ENCODE peak calls at places on chromosome 6, in six cellular contexts. One of them, this sample, is unnamed.

GRCh38 chr6:155186052-155186658 is 77.7 kb upstream of the CLDN20 start:
- DNase-seq in tibial artery: no peak
- DNase-seq in IMR-90: peak; percentile 23
- DNase-seq in mesendoderm: peak; percentile 26
- DNase-seq in neural progenitor cell: no peak
- DNase-seq in HCT116: no peak
- DNase-seq in this sample: no peak

GRCh38 chr6:158619922-158620801 is 24.4 kb downstream of the DYNLT1 start:
- DNase-seq in tibial artery: no peak
- DNase-seq in HCT116: no peak
- DNase-seq in neural progenitor cell: no peak
- DNase-seq in mesendoderm: no peak
- DNase-seq in IMR-90: no peak
- DNase-seq in this sample: no peak

GRCh38 chr6:6599468-6599873 is 11.0 kb downstream of the LY86 start:
- DNase-seq in tibial artery: peak; percentile 63
- DNase-seq in IMR-90: no peak
- DNase-seq in neural progenitor cell: no peak
- DNase-seq in HCT116: no peak
- DNase-seq in mesendoderm: no peak
- DNase-seq in this sample: no peak

GRCh38 chr6:43096451-43097097 is 20.5 kb downstream of the PTK7 start:
- DNase-seq in mesendoderm: peak; percentile 79
- DNase-seq in IMR-90: peak; percentile 81
- DNase-seq in HCT116: no peak
- DNase-seq in neural progenitor cell: peak; percentile 72
- DNase-seq in tibial artery: no peak
- DNase-seq in this sample: peak; percentile 65

GRCh38 chr6:1569377-1569776 is 40.3 kb upstream of the FOXC1 start:
- DNase-seq in neural progenitor cell: no peak
- DNase-seq in IMR-90: no peak
- DNase-seq in HCT116: no peak
- DNase-seq in tibial artery: no peak
- DNase-seq in mesendoderm: no peak
- DNase-seq in this sample: no peak

GRCh38 chr6:45426251-45426650 is 48.5 kb upstream of the SUPT3H start:
- DNase-seq in mesendoderm: no peak
- DNase-seq in tibial artery: no peak
- DNase-seq in neural progenitor cell: no peak
- DNase-seq in IMR-90: no peak
- DNase-seq in HCT116: no peak
- DNase-seq in this sample: no peak

GRCh38 chr6:37171141-37171969 is 1.4 kb downstream of the PIM1 start:
- DNase-seq in tibial artery: peak; percentile 55
- DNase-seq in HCT116: no peak
- DNase-seq in neural progenitor cell: peak; percentile 64
- DNase-seq in IMR-90: peak; percentile 51
- DNase-seq in mesendoderm: peak; percentile 42
- DNase-seq in this sample: peak; percentile 14

GRCh38 chr6:33151050-33151449 is 41.2 kb downstream of the COL11A2 start:
- DNase-seq in mesendoderm: no peak
- DNase-seq in neural progenitor cell: no peak
- DNase-seq in IMR-90: no peak
- DNase-seq in HCT116: no peak
- DNase-seq in tibial artery: no peak
- DNase-seq in this sample: no peak

GRCh38 chr6:33278810-33279209 is 1.9 kb downstream of the B3GALT4 start:
- DNase-seq in tibial artery: no peak
- DNase-seq in HCT116: no peak
- DNase-seq in IMR-90: no peak
- DNase-seq in neural progenitor cell: no peak
- DNase-seq in mesendoderm: no peak
- DNase-seq in this sample: no peak

GRCh38 chr6:134123666-134124208 is 71.3 kb upstream of the SLC2A12 start:
- DNase-seq in IMR-90: peak; percentile 72
- DNase-seq in tibial artery: no peak
- DNase-seq in HCT116: peak; percentile 94
- DNase-seq in mesendoderm: peak; percentile 90
- DNase-seq in neural progenitor cell: peak; percentile 72
- DNase-seq in this sample: peak; percentile 60

GRCh38 chr6:72824833-72825232 is 203.0 kb downstream of the KCNQ5 start:
- DNase-seq in neural progenitor cell: no peak
- DNase-seq in tibial artery: no peak
- DNase-seq in mesendoderm: no peak
- DNase-seq in IMR-90: no peak
- DNase-seq in HCT116: no peak
- DNase-seq in this sample: no peak

GRCh38 chr6:118581489-118581959 is 33.4 kb downstream of the PLN start:
- DNase-seq in HCT116: no peak
- DNase-seq in mesendoderm: peak; percentile 45
- DNase-seq in IMR-90: peak; percentile 80
- DNase-seq in neural progenitor cell: no peak
- DNase-seq in tibial artery: peak; percentile 29
- DNase-seq in this sample: no peak

GRCh38 chr6:131175559-131175958 is 40.3 kb downstream of the AKAP7 start:
- DNase-seq in mesendoderm: no peak
- DNase-seq in tibial artery: no peak
- DNase-seq in IMR-90: no peak
- DNase-seq in neural progenitor cell: no peak
- DNase-seq in HCT116: no peak
- DNase-seq in this sample: no peak

GRCh38 chr6:48151142-48151541 is 40.1 kb upstream of the PTCHD4 start:
- DNase-seq in tibial artery: no peak
- DNase-seq in neural progenitor cell: no peak
- DNase-seq in mesendoderm: no peak
- DNase-seq in IMR-90: no peak
- DNase-seq in HCT116: no peak
- DNase-seq in this sample: no peak

GRCh38 chr6:77447254-77447653 is 16.0 kb downstream of the HTR1B start:
- DNase-seq in IMR-90: peak; percentile 87
- DNase-seq in mesendoderm: no peak
- DNase-seq in HCT116: no peak
- DNase-seq in neural progenitor cell: no peak
- DNase-seq in tibial artery: no peak
- DNase-seq in this sample: no peak

GRCh38 chr6:22071655-22072054 is 225.2 kb downstream of the PRL start:
- DNase-seq in neural progenitor cell: peak; percentile 21
- DNase-seq in IMR-90: peak; percentile 66
- DNase-seq in mesendoderm: peak; percentile 58
- DNase-seq in tibial artery: peak; percentile 47
- DNase-seq in HCT116: no peak
- DNase-seq in this sample: no peak

GRCh38 chr6:7119272-7119801 is 11.6 kb downstream of the RREB1 start:
- DNase-seq in neural progenitor cell: no peak
- DNase-seq in IMR-90: no peak
- DNase-seq in HCT116: no peak
- DNase-seq in mesendoderm: peak; percentile 67
- DNase-seq in tibial artery: no peak
- DNase-seq in this sample: no peak

GRCh38 chr6:154485784-154486183 is 24.7 kb downstream of the CNKSR3 start:
- DNase-seq in mesendoderm: no peak
- DNase-seq in HCT116: no peak
- DNase-seq in IMR-90: no peak
- DNase-seq in neural progenitor cell: no peak
- DNase-seq in tibial artery: no peak
- DNase-seq in this sample: no peak

GRCh38 chr6:146598785-146599405 is at the start of gene ADGB:
- DNase-seq in tibial artery: peak; percentile 37
- DNase-seq in neural progenitor cell: peak; percentile 89
- DNase-seq in mesendoderm: peak; percentile 83
- DNase-seq in IMR-90: peak; percentile 35
- DNase-seq in HCT116: no peak
- DNase-seq in this sample: peak; percentile 77

GRCh38 chr6:80003841-80004198 is 629 bp upstream of the TTK start:
- DNase-seq in IMR-90: no peak
- DNase-seq in tibial artery: peak; percentile 21
- DNase-seq in HCT116: no peak
- DNase-seq in neural progenitor cell: no peak
- DNase-seq in mesendoderm: no peak
- DNase-seq in this sample: no peak

GRCh38 chr6:68638225-68638900 is 3.3 kb downstream of the ADGRB3 start:
- DNase-seq in neural progenitor cell: peak; percentile 43
- DNase-seq in IMR-90: peak; percentile 47
- DNase-seq in mesendoderm: no peak
- DNase-seq in HCT116: no peak
- DNase-seq in tibial artery: peak; percentile 34
- DNase-seq in this sample: peak; percentile 22

GRCh38 chr6:170132561-170132991 is 158.3 kb downstream of the DLL1 start:
- DNase-seq in HCT116: no peak
- DNase-seq in mesendoderm: no peak
- DNase-seq in IMR-90: no peak
- DNase-seq in tibial artery: peak; percentile 8
- DNase-seq in neural progenitor cell: no peak
- DNase-seq in this sample: peak; percentile 1

GRCh38 chr6:143361536-143362191 is 88.8 kb downstream of the ADAT2 start:
- DNase-seq in tibial artery: peak; percentile 24
- DNase-seq in neural progenitor cell: no peak
- DNase-seq in mesendoderm: no peak
- DNase-seq in IMR-90: no peak
- DNase-seq in HCT116: no peak
- DNase-seq in this sample: no peak

DNA sequence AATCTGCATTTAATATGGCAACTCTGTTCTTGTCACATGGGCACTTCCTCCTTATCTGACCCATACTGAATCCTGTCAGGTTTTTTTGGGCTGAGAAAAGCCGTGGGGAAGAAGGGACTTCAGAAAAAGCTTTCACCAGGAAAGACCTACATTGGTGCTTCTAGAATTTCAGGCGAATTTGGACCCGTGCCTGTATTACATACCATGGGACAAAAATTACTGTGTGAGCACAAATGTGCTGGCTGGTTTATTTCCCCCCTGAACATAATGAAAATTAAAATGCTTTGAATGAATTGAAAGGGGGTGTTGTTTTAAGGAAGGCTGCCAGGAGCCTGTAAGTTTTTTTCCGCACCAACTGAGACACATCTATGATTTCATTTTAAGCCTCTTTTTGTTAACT is 29.6 kb downstream of the CAP2 start:
- DNase-seq in mesendoderm: peak; percentile 30
- DNase-seq in tibial artery: no peak
- DNase-seq in neural progenitor cell: no peak
- DNase-seq in IMR-90: no peak
- DNase-seq in HCT116: no peak
- DNase-seq in this sample: no peak
- H3K4me1 ChIP-seq in mesendoderm: peaks cover 13% of the 10 kb centered on the region
- H3K4me1 ChIP-seq in tibial artery: peaks cover 11% of the 10 kb centered on the region
- H3K4me1 ChIP-seq in neural progenitor cell: peaks cover 12% of the 10 kb centered on the region
- H3K4me1 ChIP-seq in IMR-90: peaks cover 10% of the 10 kb centered on the region
- H3K4me1 ChIP-seq in HCT116: no peaks in the 10 kb centered on the region
- H3K4me1 ChIP-seq in this sample: no peaks in the 10 kb centered on the region

GRCh38 chr6:30690403-30691207 is at the start of gene NRM:
- DNase-seq in IMR-90: peak; percentile 87
- DNase-seq in neural progenitor cell: peak; percentile 94
- DNase-seq in tibial artery: peak; percentile 89
- DNase-seq in mesendoderm: peak; percentile 95
- DNase-seq in HCT116: no peak
- DNase-seq in this sample: peak; percentile 96
- H3K4me1 ChIP-seq in IMR-90: peaks cover 21% of the 10 kb centered on the region
- H3K4me1 ChIP-seq in neural progenitor cell: peaks cover 30% of the 10 kb centered on the region
- H3K4me1 ChIP-seq in tibial artery: peaks cover 54% of the 10 kb centered on the region
- H3K4me1 ChIP-seq in mesendoderm: peaks cover 10% of the 10 kb centered on the region
- H3K4me1 ChIP-seq in HCT116: peaks cover 45% of the 10 kb centered on the region
- H3K4me1 ChIP-seq in this sample: peaks cover 24% of the 10 kb centered on the region

GRCh38 chr6:46648869-46649488 is 3.6 kb downstream of the CYP39A1 start:
- DNase-seq in tibial artery: no peak
- DNase-seq in neural progenitor cell: no peak
- DNase-seq in HCT116: peak; percentile 56
- DNase-seq in IMR-90: no peak
- DNase-seq in mesendoderm: no peak
- DNase-seq in this sample: no peak

GRCh38 chr6:46651006-46651405 is 1.6 kb downstream of the CYP39A1 start:
- DNase-seq in mesendoderm: no peak
- DNase-seq in IMR-90: peak; percentile 2
- DNase-seq in tibial artery: no peak
- DNase-seq in neural progenitor cell: no peak
- DNase-seq in HCT116: no peak
- DNase-seq in this sample: no peak

GRCh38 chr6:46642928-46643751 is 9.5 kb downstream of the CYP39A1 start:
- DNase-seq in mesendoderm: no peak
- DNase-seq in tibial artery: no peak
- DNase-seq in IMR-90: no peak
- DNase-seq in neural progenitor cell: no peak
- DNase-seq in HCT116: no peak
- DNase-seq in this sample: no peak

DNA sequence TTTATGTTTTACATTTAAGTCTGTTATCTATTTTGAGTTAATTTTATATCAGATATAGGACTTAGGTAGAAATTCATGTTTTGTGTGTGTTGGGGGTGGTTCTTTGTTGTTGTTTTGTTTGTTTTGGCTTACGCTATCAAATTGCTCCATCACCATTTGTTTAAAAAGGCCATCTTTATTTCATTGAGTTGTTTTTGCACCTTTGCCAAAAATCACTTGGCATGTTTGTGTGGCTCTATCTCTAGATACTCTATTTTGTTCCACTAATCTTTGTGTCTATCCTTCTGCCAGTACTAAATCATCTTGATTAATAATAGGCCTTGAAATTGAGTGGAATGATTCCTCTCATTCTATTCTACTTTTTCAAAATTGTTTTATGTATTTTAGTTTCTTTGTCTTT is 7.4 kb downstream of the CYP39A1 start:
- DNase-seq in IMR-90: no peak
- DNase-seq in tibial artery: no peak
- DNase-seq in HCT116: no peak
- DNase-seq in mesendoderm: no peak
- DNase-seq in neural progenitor cell: no peak
- DNase-seq in this sample: no peak
- H3K4me1 ChIP-seq in IMR-90: no peaks in the 10 kb centered on the region
- H3K4me1 ChIP-seq in tibial artery: no peaks in the 10 kb centered on the region
- H3K4me1 ChIP-seq in HCT116: no peaks in the 10 kb centered on the region
- H3K4me1 ChIP-seq in mesendoderm: no peaks in the 10 kb centered on the region
- H3K4me1 ChIP-seq in neural progenitor cell: no peaks in the 10 kb centered on the region
- H3K4me1 ChIP-seq in this sample: no peaks in the 10 kb centered on the region

DNA sequence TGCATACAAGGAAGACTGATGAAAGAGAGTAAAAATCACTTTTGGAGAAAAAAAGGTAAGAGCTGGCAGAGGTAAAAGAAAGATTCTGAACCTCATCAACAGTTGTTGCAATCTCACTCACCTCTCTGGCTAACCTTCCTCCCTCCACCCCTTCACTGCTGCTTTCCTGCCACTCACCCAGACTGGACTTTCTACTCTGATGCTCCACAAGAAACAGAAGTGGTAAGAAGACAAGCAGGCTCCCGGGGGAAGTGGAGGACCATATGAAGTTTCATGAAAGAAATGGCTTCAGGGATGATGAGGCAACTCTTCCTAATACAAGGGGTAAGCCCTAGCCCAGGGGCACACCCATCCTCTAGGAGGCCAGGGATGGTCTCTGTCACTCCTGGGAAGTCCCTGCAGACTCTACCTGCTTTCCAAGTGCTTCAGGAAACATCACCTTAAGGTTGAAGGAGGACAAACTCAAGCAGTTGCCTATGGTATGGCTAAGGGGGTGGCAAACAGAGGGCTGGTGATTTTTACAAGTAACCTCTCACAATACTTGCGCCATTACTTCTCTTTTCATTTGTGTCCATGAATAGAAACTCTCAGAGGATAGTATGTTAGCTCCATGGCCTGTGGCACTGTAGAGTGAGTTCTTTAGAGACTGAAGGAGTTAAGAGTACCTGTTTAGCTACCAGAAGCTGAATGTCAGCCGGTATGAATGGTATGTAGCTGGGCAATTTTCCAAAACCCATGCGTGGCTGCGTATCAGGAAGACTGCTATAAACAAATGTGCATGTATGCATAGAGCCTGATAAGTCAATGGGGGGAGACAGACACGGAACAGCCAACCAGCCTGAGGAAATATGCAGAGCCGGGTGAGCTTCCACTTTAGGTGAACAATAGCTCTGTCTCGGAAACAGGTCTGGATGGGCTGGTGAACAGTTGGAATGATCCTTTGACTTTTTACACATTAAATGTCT is 112.0 kb downstream of the BACH2 start:
- DNase-seq in HCT116: peak; percentile 15
- DNase-seq in mesendoderm: no peak
- DNase-seq in tibial artery: no peak
- DNase-seq in neural progenitor cell: no peak
- DNase-seq in IMR-90: peak; percentile 73
- DNase-seq in this sample: peak; percentile 36
- H3K4me1 ChIP-seq in HCT116: peaks cover 7% of the 10 kb centered on the region
- H3K4me1 ChIP-seq in mesendoderm: no peaks in the 10 kb centered on the region
- H3K4me1 ChIP-seq in tibial artery: peaks cover 8% of the 10 kb centered on the region
- H3K4me1 ChIP-seq in neural progenitor cell: no peaks in the 10 kb centered on the region
- H3K4me1 ChIP-seq in IMR-90: peaks cover 5% of the 10 kb centered on the region
- H3K4me1 ChIP-seq in this sample: peaks cover 5% of the 10 kb centered on the region

This sample was measured in HAP-1.